ENCODE peak calls at places on chromosome 9, in six cellular contexts. One of them, this sample, is unnamed. For H3K36me3, the result is how much of the 10 kb centered on the place peaks cover.

GRCh38 chr9:89442981-89443817 is 54.7 kb downstream of the SEMA4D start:
- DNase-seq in GM23248: peak
- DNase-seq in psoas muscle: no peak
- DNase-seq in transverse colon: no peak
- DNase-seq in GM23338: no peak
- DNase-seq in hepatocyte: no peak
- DNase-seq in this sample: no peak

GRCh38 chr9:99752710-99753109 is 69.0 kb upstream of the NR4A3 start:
- DNase-seq in GM23248: peak
- DNase-seq in psoas muscle: no peak
- DNase-seq in transverse colon: no peak
- DNase-seq in GM23338: no peak
- DNase-seq in hepatocyte: no peak
- DNase-seq in this sample: no peak

GRCh38 chr9:137069508-137070071 is 767 bp downstream of the SAPCD2 start:
- DNase-seq in GM23248: no peak
- DNase-seq in psoas muscle: peak
- DNase-seq in transverse colon: peak
- DNase-seq in GM23338: peak
- DNase-seq in hepatocyte: no peak
- DNase-seq in this sample: no peak

GRCh38 chr9:94743035-94743954 is 16.8 kb downstream of the AOPEP start:
- DNase-seq in GM23248: no peak
- DNase-seq in psoas muscle: no peak
- DNase-seq in transverse colon: no peak
- DNase-seq in GM23338: no peak
- DNase-seq in hepatocyte: no peak
- DNase-seq in this sample: no peak

GRCh38 chr9:70590264-70590646 is 175.8 kb upstream of the KLF9 start:
- DNase-seq in GM23248: peak
- DNase-seq in psoas muscle: no peak
- DNase-seq in transverse colon: no peak
- DNase-seq in GM23338: no peak
- DNase-seq in hepatocyte: no peak
- DNase-seq in this sample: no peak

GRCh38 chr9:123326662-123327093 is 29.3 kb upstream of the CRB2 start:
- DNase-seq in GM23248: no peak
- DNase-seq in psoas muscle: no peak
- DNase-seq in transverse colon: no peak
- DNase-seq in GM23338: peak
- DNase-seq in hepatocyte: no peak
- DNase-seq in this sample: peak

GRCh38 chr9:83620841-83621636 is 1.9 kb upstream of the IDNK start:
- DNase-seq in GM23248: peak
- DNase-seq in psoas muscle: no peak
- DNase-seq in transverse colon: peak
- DNase-seq in GM23338: peak
- DNase-seq in hepatocyte: peak
- DNase-seq in this sample: no peak

GRCh38 chr9:18905033-18905882 is 127.8 kb downstream of the SAXO1 start:
- DNase-seq in GM23248: peak
- DNase-seq in psoas muscle: no peak
- DNase-seq in transverse colon: no peak
- DNase-seq in GM23338: no peak
- DNase-seq in hepatocyte: no peak
- DNase-seq in this sample: peak

GRCh38 chr9:136516191-136516654 is 29.6 kb downstream of the NOTCH1 start:
- DNase-seq in GM23248: no peak
- DNase-seq in psoas muscle: no peak
- DNase-seq in transverse colon: no peak
- DNase-seq in GM23338: no peak
- DNase-seq in hepatocyte: no peak
- DNase-seq in this sample: no peak

GRCh38 chr9:91241909-91242308 is 119.8 kb downstream of the AUH start:
- DNase-seq in GM23248: no peak
- DNase-seq in psoas muscle: no peak
- DNase-seq in transverse colon: no peak
- DNase-seq in GM23338: no peak
- DNase-seq in hepatocyte: no peak
- DNase-seq in this sample: no peak

GRCh38 chr9:13013976-13014375 is 239.2 kb downstream of the LURAP1L start:
- DNase-seq in GM23248: peak
- DNase-seq in psoas muscle: no peak
- DNase-seq in transverse colon: no peak
- DNase-seq in GM23338: no peak
- DNase-seq in hepatocyte: no peak
- DNase-seq in this sample: no peak

GRCh38 chr9:71791875-71792274 is 23.6 kb upstream of the CEMIP2 start:
- DNase-seq in GM23248: no peak
- DNase-seq in psoas muscle: no peak
- DNase-seq in transverse colon: no peak
- DNase-seq in GM23338: no peak
- DNase-seq in hepatocyte: peak
- DNase-seq in this sample: no peak

GRCh38 chr9:127061411-127061810 is 61.0 kb downstream of the ANGPTL2 start:
- DNase-seq in GM23248: no peak
- DNase-seq in psoas muscle: no peak
- DNase-seq in transverse colon: no peak
- DNase-seq in GM23338: no peak
- DNase-seq in hepatocyte: no peak
- DNase-seq in this sample: no peak

GRCh38 chr9:32550046-32550608 is 2.0 kb upstream of the SMIM27 start:
- DNase-seq in GM23248: peak
- DNase-seq in psoas muscle: no peak
- DNase-seq in transverse colon: no peak
- DNase-seq in GM23338: peak
- DNase-seq in hepatocyte: peak
- DNase-seq in this sample: no peak

GRCh38 chr9:23220957-23221356 is 605.1 kb downstream of the ELAVL2 start:
- DNase-seq in GM23248: no peak
- DNase-seq in psoas muscle: no peak
- DNase-seq in transverse colon: no peak
- DNase-seq in GM23338: no peak
- DNase-seq in hepatocyte: no peak
- DNase-seq in this sample: no peak

GRCh38 chr9:68507098-68507795 is 33.4 kb downstream of the TMEM252 start:
- DNase-seq in GM23248: peak
- DNase-seq in psoas muscle: no peak
- DNase-seq in transverse colon: no peak
- DNase-seq in GM23338: peak
- DNase-seq in hepatocyte: peak
- DNase-seq in this sample: no peak

GRCh38 chr9:107373809-107374208 is 90.7 kb downstream of the RAD23B start:
- DNase-seq in GM23248: no peak
- DNase-seq in psoas muscle: no peak
- DNase-seq in transverse colon: no peak
- DNase-seq in GM23338: no peak
- DNase-seq in hepatocyte: no peak
- DNase-seq in this sample: no peak

GRCh38 chr9:117772960-117773359 is 68.8 kb downstream of the TLR4 start:
- DNase-seq in GM23248: peak
- DNase-seq in psoas muscle: peak
- DNase-seq in transverse colon: peak
- DNase-seq in GM23338: no peak
- DNase-seq in hepatocyte: peak
- DNase-seq in this sample: peak

GRCh38 chr9:114318416-114318815 is 4.5 kb upstream of the ORM1 start:
- DNase-seq in GM23248: no peak
- DNase-seq in psoas muscle: no peak
- DNase-seq in transverse colon: no peak
- DNase-seq in GM23338: no peak
- DNase-seq in hepatocyte: no peak
- DNase-seq in this sample: no peak

GRCh38 chr9:121557581-121558422 is 58.2 kb upstream of the GGTA1 start:
- DNase-seq in GM23248: peak
- DNase-seq in psoas muscle: peak
- DNase-seq in transverse colon: peak
- DNase-seq in GM23338: peak
- DNase-seq in hepatocyte: peak
- DNase-seq in this sample: peak

GRCh38 chr9:14616188-14616982 is 76.8 kb downstream of the ZDHHC21 start:
- DNase-seq in GM23248: peak
- DNase-seq in psoas muscle: no peak
- DNase-seq in transverse colon: no peak
- DNase-seq in GM23338: peak
- DNase-seq in hepatocyte: peak
- DNase-seq in this sample: no peak

GRCh38 chr9:89274838-89275237 is 36.2 kb upstream of the CKS2 start:
- DNase-seq in GM23248: peak
- DNase-seq in psoas muscle: no peak
- DNase-seq in transverse colon: no peak
- DNase-seq in GM23338: no peak
- DNase-seq in hepatocyte: no peak
- DNase-seq in this sample: no peak

GRCh38 chr9:97438666-97439065 is 26.8 kb downstream of the TDRD7 start:
- DNase-seq in GM23248: peak
- DNase-seq in psoas muscle: no peak
- DNase-seq in transverse colon: no peak
- DNase-seq in GM23338: no peak
- DNase-seq in hepatocyte: no peak
- DNase-seq in this sample: no peak

GRCh38 chr9:118148990-118149389 is 444.8 kb downstream of the TLR4 start:
- DNase-seq in GM23248: no peak
- DNase-seq in psoas muscle: no peak
- DNase-seq in transverse colon: no peak
- DNase-seq in GM23338: peak
- DNase-seq in hepatocyte: no peak
- DNase-seq in this sample: no peak

GRCh38 chr9:882416-882931 is 41.0 kb downstream of the DMRT1 start:
- DNase-seq in GM23248: no peak
- DNase-seq in psoas muscle: no peak
- DNase-seq in transverse colon: no peak
- DNase-seq in GM23338: peak
- DNase-seq in hepatocyte: no peak
- DNase-seq in this sample: peak

GRCh38 chr9:36871606-36872005 is 162.5 kb downstream of the PAX5 start:
- DNase-seq in GM23248: no peak
- DNase-seq in psoas muscle: no peak
- DNase-seq in transverse colon: no peak
- DNase-seq in GM23338: no peak
- DNase-seq in hepatocyte: no peak
- DNase-seq in this sample: no peak

GRCh38 chr9:70802758-70803436 is 318.5 kb downstream of the TRPM3 start:
- DNase-seq in GM23248: no peak
- DNase-seq in psoas muscle: no peak
- DNase-seq in transverse colon: no peak
- DNase-seq in GM23338: peak
- DNase-seq in hepatocyte: no peak
- DNase-seq in this sample: no peak

GRCh38 chr9:136268318-136268717 is 22.7 kb upstream of the QSOX2 start:
- DNase-seq in GM23248: no peak
- DNase-seq in psoas muscle: no peak
- DNase-seq in transverse colon: no peak
- DNase-seq in GM23338: peak
- DNase-seq in hepatocyte: peak
- DNase-seq in this sample: no peak

GRCh38 chr9:130128251-130128650 is 44.0 kb upstream of the NCS1 start:
- DNase-seq in GM23248: no peak
- DNase-seq in psoas muscle: no peak
- DNase-seq in transverse colon: peak
- DNase-seq in GM23338: no peak
- DNase-seq in hepatocyte: no peak
- DNase-seq in this sample: no peak

GRCh38 chr9:113587471-113588031 is 124.0 kb downstream of the RGS3 start:
- DNase-seq in GM23248: no peak
- DNase-seq in psoas muscle: no peak
- DNase-seq in transverse colon: no peak
- DNase-seq in GM23338: peak
- DNase-seq in hepatocyte: peak
- DNase-seq in this sample: no peak

GRCh38 chr9:89435315-89435823 is 62.5 kb downstream of the SEMA4D start:
- DNase-seq in GM23248: no peak
- DNase-seq in psoas muscle: no peak
- DNase-seq in transverse colon: peak
- DNase-seq in GM23338: peak
- DNase-seq in hepatocyte: peak
- DNase-seq in this sample: no peak

GRCh38 chr9:77750981-77751340 is 102.8 kb upstream of the GNA14 start:
- DNase-seq in GM23248: no peak
- DNase-seq in psoas muscle: no peak
- DNase-seq in transverse colon: no peak
- DNase-seq in GM23338: no peak
- DNase-seq in hepatocyte: no peak
- DNase-seq in this sample: no peak

GRCh38 chr9:124889006-124889405 is 27.1 kb downstream of the ARPC5L start:
- DNase-seq in GM23248: no peak
- DNase-seq in psoas muscle: no peak
- DNase-seq in transverse colon: no peak
- DNase-seq in GM23338: no peak
- DNase-seq in hepatocyte: no peak
- DNase-seq in this sample: no peak
- H3K36me3 ChIP-seq in GM23248: under half
- H3K36me3 ChIP-seq in psoas muscle: half or more
- H3K36me3 ChIP-seq in transverse colon: half or more
- H3K36me3 ChIP-seq in GM23338: under half
- H3K36me3 ChIP-seq in hepatocyte: under half
- H3K36me3 ChIP-seq in this sample: under half

GRCh38 chr9:78756813-78757510 is 460.0 kb downstream of the PSAT1 start:
- DNase-seq in GM23248: no peak
- DNase-seq in psoas muscle: no peak
- DNase-seq in transverse colon: no peak
- DNase-seq in GM23338: no peak
- DNase-seq in hepatocyte: no peak
- DNase-seq in this sample: no peak
- H3K36me3 ChIP-seq in GM23248: under half
- H3K36me3 ChIP-seq in psoas muscle: under half
- H3K36me3 ChIP-seq in transverse colon: under half
- H3K36me3 ChIP-seq in GM23338: under half
- H3K36me3 ChIP-seq in hepatocyte: under half
- H3K36me3 ChIP-seq in this sample: under half

GRCh38 chr9:112158629-112159228 is 16.4 kb downstream of the SUSD1 start:
- DNase-seq in GM23248: no peak
- DNase-seq in psoas muscle: no peak
- DNase-seq in transverse colon: no peak
- DNase-seq in GM23338: no peak
- DNase-seq in hepatocyte: no peak
- DNase-seq in this sample: no peak
- H3K36me3 ChIP-seq in GM23248: under half
- H3K36me3 ChIP-seq in psoas muscle: under half
- H3K36me3 ChIP-seq in transverse colon: under half
- H3K36me3 ChIP-seq in GM23338: under half
- H3K36me3 ChIP-seq in hepatocyte: under half
- H3K36me3 ChIP-seq in this sample: under half

DNA sequence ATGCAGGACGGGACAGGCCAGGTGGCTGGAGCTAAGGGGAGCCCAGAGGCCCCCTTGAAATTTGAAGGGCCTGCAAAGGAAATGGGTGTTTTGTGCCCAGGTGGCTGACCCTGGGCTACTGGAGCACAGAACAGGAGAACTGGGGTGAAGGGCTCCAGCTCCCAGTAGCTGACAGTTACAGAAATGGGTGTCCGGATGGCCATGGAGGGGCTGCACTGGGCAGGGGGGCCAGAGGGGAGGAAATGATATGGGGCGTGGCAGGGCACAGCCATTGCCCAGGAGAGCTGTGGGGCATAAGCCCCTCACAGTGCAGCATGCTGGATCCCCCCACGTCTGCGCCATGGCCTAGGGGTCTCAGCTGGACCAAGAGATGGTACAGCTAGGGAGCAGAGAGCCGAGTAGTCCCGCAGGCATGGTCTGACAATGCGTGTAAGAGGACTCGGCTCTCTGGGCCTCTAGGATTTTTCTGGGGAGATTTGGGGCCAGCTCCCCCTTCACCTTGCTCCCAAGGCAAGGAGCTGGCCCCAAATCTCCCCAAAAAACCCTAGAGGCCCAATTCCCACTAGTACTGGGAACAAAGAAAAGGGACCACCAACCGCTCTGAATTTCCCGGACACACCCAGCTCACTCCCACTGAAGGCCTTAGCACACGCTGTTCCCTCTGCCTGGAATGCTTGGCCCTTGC is 7.9 kb upstream of the CARD19 start:
- DNase-seq in GM23248: no peak
- DNase-seq in psoas muscle: no peak
- DNase-seq in transverse colon: no peak
- DNase-seq in GM23338: no peak
- DNase-seq in hepatocyte: peak
- DNase-seq in this sample: no peak
- H3K36me3 ChIP-seq in GM23248: under half
- H3K36me3 ChIP-seq in psoas muscle: under half
- H3K36me3 ChIP-seq in transverse colon: under half
- H3K36me3 ChIP-seq in GM23338: under half
- H3K36me3 ChIP-seq in hepatocyte: under half
- H3K36me3 ChIP-seq in this sample: under half

This sample was measured in MG63.